ENCODE peak calls at places on chromosomes 13 and 19, in five cellular contexts. C, Q, P, N and X are unnamed samples.

GRCh38 chr13:110382229-110382628 is 75.1 kb downstream of the COL4A2 start:
- ATAC-seq in C (no peak), Q (no peak), P (no peak), N (no peak), X (no peak)

GRCh38 chr13:40563350-40564125 is 102.9 kb downstream of the FOXO1 start:
- ATAC-seq in C (no peak), Q (no peak), P (peak; percentile 80), N (peak; percentile 44), X (no peak)

GRCh38 chr19:7815325-7815724 is 14.7 kb upstream of the EVI5L start:
- ATAC-seq in C (no peak), Q (peak; percentile 78), P (no peak), N (no peak), X (no peak)

GRCh38 chr13:96053003-96053703 is at the start of gene UGGT2:
- ATAC-seq in C (peak; percentile 99), Q (peak; percentile 98), P (peak; percentile 99), N (peak; percentile 100), X (peak; percentile 99)

GRCh38 chr19:6045108-6045507 is 65.2 kb downstream of the RFX2 start:
- ATAC-seq in C (no peak), Q (no peak), P (no peak), N (no peak), X (no peak)

GRCh38 chr19:23403581-23404324 is 8.5 kb upstream of the ZNF91 start:
- ATAC-seq in C (no peak), Q (no peak), P (peak; percentile 90), N (no peak), X (no peak)

GRCh38 chr13:87884874-87885273 is 213.7 kb downstream of the SLITRK5 start:
- ATAC-seq in C (no peak), Q (no peak), P (no peak), N (peak; percentile 61), X (no peak)

GRCh38 chr19:5128932-5129389 is 160.0 kb downstream of the KDM4B start:
- ATAC-seq in C (peak; percentile 83), Q (no peak), P (no peak), N (no peak), X (peak; percentile 56)

GRCh38 chr19:8332976-8333770 is 9.9 kb downstream of the KANK3 start:
- ATAC-seq in C (no peak), Q (no peak), P (no peak), N (no peak), X (no peak)

GRCh38 chr13:78241278-78241919 is 322.8 kb upstream of the EDNRB start:
- ATAC-seq in C (no peak), Q (peak; percentile 77), P (peak; percentile 83), N (no peak), X (no peak)

GRCh38 chr13:80783926-80784325 is 443.0 kb upstream of the SPRY2 start:
- ATAC-seq in C (no peak), Q (peak; percentile 31), P (no peak), N (no peak), X (no peak)

GRCh38 chr19:39824143-39825092 is 9.5 kb downstream of the DYRK1B start:
- ATAC-seq in C (peak; percentile 75), Q (peak; percentile 99), P (peak; percentile 95), N (peak; percentile 95), X (peak; percentile 97)

GRCh38 chr13:113400621-113401451 is 36.9 kb upstream of the GRTP1 start:
- ATAC-seq in C (no peak), Q (no peak), P (no peak), N (no peak), X (peak; percentile 52)

GRCh38 chr13:49450105-49450819 is 6.2 kb downstream of the SETDB2 start:
- ATAC-seq in C (no peak), Q (no peak), P (no peak), N (no peak), X (no peak)

GRCh38 chr13:102654786-102655185 is 40.1 kb downstream of the METTL21C start:
- ATAC-seq in C (no peak), Q (no peak), P (no peak), N (no peak), X (no peak)

GRCh38 chr13:51034906-51035305 is 76.2 kb downstream of the C13orf42 start:
- ATAC-seq in C (no peak), Q (no peak), P (no peak), N (no peak), X (no peak)

GRCh38 chr19:30688696-30689095 is 316.5 kb downstream of the ZNF536 start:
- ATAC-seq in C (no peak), Q (no peak), P (no peak), N (no peak), X (no peak)

GRCh38 chr13:70457474-70457873 is 349.2 kb upstream of the KLHL1 start:
- ATAC-seq in C (no peak), Q (no peak), P (peak; percentile 55), N (no peak), X (no peak)

GRCh38 chr19:6697291-6697690 is 23.2 kb downstream of the C3 start:
- ATAC-seq in C (no peak), Q (peak; percentile 29), P (no peak), N (no peak), X (no peak)

GRCh38 chr13:95603887-95604533 is 40.5 kb downstream of the DZIP1 start:
- ATAC-seq in C (no peak), Q (no peak), P (peak; percentile 98), N (no peak), X (peak; percentile 30)

GRCh38 chr13:59373341-59373740 is 790.4 kb downstream of the DIAPH3 start:
- ATAC-seq in C (no peak), Q (no peak), P (no peak), N (no peak), X (no peak)

GRCh38 chr13:59371229-59371628 is 792.5 kb downstream of the DIAPH3 start:
- ATAC-seq in C (no peak), Q (no peak), P (no peak), N (no peak), X (no peak)

GRCh38 chr13:59374720-59375119 is 789.0 kb downstream of the DIAPH3 start:
- ATAC-seq in C (no peak), Q (no peak), P (no peak), N (no peak), X (no peak)
- TF ChIP-seq POLR2AphosphoS5 in C (no peak), Q (no peak), P (no peak), N (no peak), X (no peak)

DNA sequence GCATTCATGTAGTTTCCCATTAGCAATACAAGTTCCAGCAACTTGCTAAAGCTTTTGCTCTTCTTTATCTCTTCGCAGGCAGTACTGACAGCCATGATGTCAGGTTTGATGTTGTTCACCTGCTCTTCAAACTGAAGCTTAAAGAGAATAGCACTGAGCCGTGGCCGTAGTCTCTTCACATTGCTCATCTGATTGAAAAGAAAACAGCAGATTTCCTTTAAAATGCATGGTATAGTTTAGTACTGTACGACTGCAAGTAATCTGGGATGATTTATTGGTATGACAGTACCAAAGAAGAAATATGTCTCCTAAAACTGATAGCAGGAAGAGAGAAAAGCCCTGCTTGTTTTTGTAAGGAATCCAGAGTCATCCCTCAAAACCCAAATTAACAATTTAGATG is 284.4 kb downstream of the DIAPH3 start:
- ATAC-seq in C (no peak), Q (no peak), P (no peak), N (no peak), X (no peak)
- TF ChIP-seq EP300 in C (no peak), Q (no peak), P (no peak), N (no peak), X (no peak)

DNA sequence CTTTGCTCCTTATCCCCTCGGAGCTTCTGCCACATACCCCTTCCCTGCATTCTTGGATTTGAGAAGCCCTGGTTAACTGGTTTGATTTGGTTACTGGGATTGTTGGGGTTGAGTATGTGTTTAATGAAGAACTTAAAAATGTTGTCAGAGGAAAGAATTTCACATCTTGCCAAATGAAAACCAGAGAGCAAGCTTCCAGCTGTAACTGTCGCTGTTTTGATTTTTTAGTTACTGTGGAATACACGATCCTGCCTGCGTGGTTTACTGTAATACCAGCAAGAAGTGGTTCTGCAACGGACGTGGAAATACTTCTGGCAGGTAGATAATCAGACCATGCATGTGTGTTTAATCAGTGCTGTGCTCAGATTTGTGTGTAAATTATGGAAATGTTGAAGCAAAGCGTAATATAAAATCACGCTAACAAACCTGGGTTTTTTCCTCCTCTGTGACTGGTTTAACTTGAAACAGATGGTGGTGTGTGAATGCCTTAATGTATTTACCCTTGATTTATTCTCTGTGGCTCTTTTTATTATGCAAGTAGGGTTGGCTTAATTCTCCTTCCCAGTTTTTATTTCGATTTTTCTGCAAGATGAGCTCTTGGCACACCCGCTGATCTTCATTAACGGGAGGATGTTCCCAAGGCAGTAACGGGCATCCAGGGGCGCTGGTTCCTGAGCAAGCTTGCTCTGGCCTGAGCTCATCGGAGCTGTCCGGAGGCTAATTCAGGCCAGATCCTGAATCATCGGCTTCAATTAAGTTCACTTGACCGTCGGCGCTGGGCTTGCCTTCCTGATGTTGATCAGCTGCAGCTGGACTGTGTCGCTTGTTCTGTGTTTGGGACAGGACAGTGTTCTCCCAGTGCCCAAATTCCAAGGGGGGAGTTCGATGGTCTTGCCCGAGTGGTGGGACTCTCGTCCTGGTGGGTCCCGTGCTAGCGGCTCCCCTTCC is 16.0 kb downstream of the UPF1 start:
- ATAC-seq in C (no peak), Q (no peak), P (no peak), N (no peak), X (no peak)
- TF ChIP-seq CTCF in C (peak; percentile 4), Q (no peak), P (no peak), N (no peak), X (no peak)

GRCh38 chr19:55160128-55160985 is 2.8 kb upstream of the TNNI3 start:
- ATAC-seq in C (peak; percentile 75), Q (peak; percentile 99), P (peak; percentile 79), N (peak; percentile 89), X (peak; percentile 75)
- TF ChIP-seq POLR2AphosphoS5 in C (no peak), Q (no peak), P (no peak), N (no peak), X (no peak)